ENCODE peak calls at places on chromosomes 13 and 19, in four cellular contexts. One of them, this sample, is unnamed.

GRCh38 chr19:19956431-19957075 is 55.8 kb downstream of the ZNF93 start:
- DNase-seq in A549: no peak
- DNase-seq in K562: no peak
- DNase-seq in WTC11: peak; percentile 83
- DNase-seq in this sample: no peak

GRCh38 chr19:13252569-13253335 is 102.5 kb downstream of the IER2 start:
- DNase-seq in A549: no peak
- DNase-seq in K562: no peak
- DNase-seq in WTC11: no peak
- DNase-seq in this sample: no peak

GRCh38 chr13:44218501-44219240 is 155.0 kb upstream of the SERP2 start:
- DNase-seq in A549: no peak
- DNase-seq in K562: no peak
- DNase-seq in WTC11: no peak
- DNase-seq in this sample: no peak

GRCh38 chr13:46339035-46339666 is 47.9 kb downstream of the RUBCNL start:
- DNase-seq in A549: no peak
- DNase-seq in K562: no peak
- DNase-seq in WTC11: no peak
- DNase-seq in this sample: no peak

GRCh38 chr13:111337206-111337605 is 16.8 kb downstream of the TEX29 start:
- DNase-seq in A549: no peak
- DNase-seq in K562: no peak
- DNase-seq in WTC11: no peak
- DNase-seq in this sample: no peak

GRCh38 chr13:35139591-35139990 is 197.5 kb downstream of the NBEA start:
- DNase-seq in A549: no peak
- DNase-seq in K562: no peak
- DNase-seq in WTC11: no peak
- DNase-seq in this sample: no peak

GRCh38 chr13:30735025-30735967 is at the start of gene ALOX5AP:
- DNase-seq in A549: no peak
- DNase-seq in K562: no peak
- DNase-seq in WTC11: no peak
- DNase-seq in this sample: no peak

GRCh38 chr13:41678320-41678719 is 221.0 kb downstream of the RGCC start:
- DNase-seq in A549: no peak
- DNase-seq in K562: no peak
- DNase-seq in WTC11: no peak
- DNase-seq in this sample: no peak

GRCh38 chr13:110712081-110712848 is 1.2 kb upstream of the ING1 start:
- DNase-seq in A549: peak; percentile 79
- DNase-seq in K562: peak; percentile 76
- DNase-seq in WTC11: peak; percentile 74
- DNase-seq in this sample: peak; percentile 81

GRCh38 chr13:112143046-112143752 is 76.2 kb downstream of the SOX1 start:
- DNase-seq in A549: no peak
- DNase-seq in K562: no peak
- DNase-seq in WTC11: no peak
- DNase-seq in this sample: no peak

GRCh38 chr13:43107780-43108179 is 84.4 kb downstream of the DNAJC15 start:
- DNase-seq in A549: no peak
- DNase-seq in K562: no peak
- DNase-seq in WTC11: no peak
- DNase-seq in this sample: no peak

GRCh38 chr13:43935878-43936277 is 56.2 kb downstream of the LACC1 start:
- DNase-seq in A549: no peak
- DNase-seq in K562: no peak
- DNase-seq in WTC11: no peak
- DNase-seq in this sample: no peak

GRCh38 chr19:42332059-42332458 is 6.6 kb downstream of the MEGF8 start:
- DNase-seq in A549: no peak
- DNase-seq in K562: no peak
- DNase-seq in WTC11: no peak
- DNase-seq in this sample: no peak

GRCh38 chr13:76225815-76226489 is 589.8 kb downstream of the LMO7 start:
- DNase-seq in A549: no peak
- DNase-seq in K562: no peak
- DNase-seq in WTC11: no peak
- DNase-seq in this sample: no peak

GRCh38 chr19:13621413-13621812 is 115.1 kb upstream of the CACNA1A start:
- DNase-seq in A549: peak; percentile 32
- DNase-seq in K562: no peak
- DNase-seq in WTC11: peak; percentile 54
- DNase-seq in this sample: no peak

GRCh38 chr19:8220481-8220880 is 11.3 kb downstream of the CERS4 start:
- DNase-seq in A549: no peak
- DNase-seq in K562: no peak
- DNase-seq in WTC11: no peak
- DNase-seq in this sample: no peak

GRCh38 chr13:42497798-42498197 is 76.2 kb upstream of the TNFSF11 start:
- DNase-seq in A549: no peak
- DNase-seq in K562: no peak
- DNase-seq in WTC11: no peak
- DNase-seq in this sample: no peak

GRCh38 chr19:30853036-30853435 is 480.9 kb downstream of the ZNF536 start:
- DNase-seq in A549: no peak
- DNase-seq in K562: no peak
- DNase-seq in WTC11: no peak
- DNase-seq in this sample: no peak

GRCh38 chr19:8459520-8460260 is 14.9 kb downstream of the HNRNPM start:
- DNase-seq in A549: peak; percentile 52
- DNase-seq in K562: no peak
- DNase-seq in WTC11: no peak
- DNase-seq in this sample: peak; percentile 29

GRCh38 chr19:17394891-17395415 is 957 bp upstream of the CCDC194 start:
- DNase-seq in A549: peak; percentile 66
- DNase-seq in K562: peak; percentile 83
- DNase-seq in WTC11: peak; percentile 75
- DNase-seq in this sample: no peak

GRCh38 chr19:8355631-8356402 is 8.1 kb upstream of the ANGPTL4 start:
- DNase-seq in A549: peak; percentile 91
- DNase-seq in K562: peak; percentile 43
- DNase-seq in WTC11: no peak
- DNase-seq in this sample: peak; percentile 72

GRCh38 chr13:29162638-29163037 is 342.5 kb downstream of the MTUS2 start:
- DNase-seq in A549: peak; percentile 30
- DNase-seq in K562: no peak
- DNase-seq in WTC11: no peak
- DNase-seq in this sample: no peak

GRCh38 chr13:30305456-30305855 is 1.9 kb downstream of the KATNAL1 start:
- DNase-seq in A549: no peak
- DNase-seq in K562: no peak
- DNase-seq in WTC11: no peak
- DNase-seq in this sample: no peak

GRCh38 chr13:70353096-70353495 is 244.8 kb upstream of the KLHL1 start:
- DNase-seq in A549: no peak
- DNase-seq in K562: no peak
- DNase-seq in WTC11: no peak
- DNase-seq in this sample: no peak

GRCh38 chr13:87820221-87820620 is 149.1 kb downstream of the SLITRK5 start:
- DNase-seq in A549: no peak
- DNase-seq in K562: no peak
- DNase-seq in WTC11: no peak
- DNase-seq in this sample: no peak

GRCh38 chr13:86601351-86601750 is 802.1 kb upstream of the SLITRK6 start:
- DNase-seq in A549: no peak
- DNase-seq in K562: no peak
- DNase-seq in WTC11: no peak
- DNase-seq in this sample: no peak

GRCh38 chr19:4749870-4750269 is 26.2 kb upstream of the DPP9 start:
- DNase-seq in A549: no peak
- DNase-seq in K562: peak; percentile 4
- DNase-seq in WTC11: no peak
- DNase-seq in this sample: no peak

GRCh38 chr13:79806821-79807220 is 325.9 kb downstream of the NDFIP2 start:
- DNase-seq in A549: no peak
- DNase-seq in K562: no peak
- DNase-seq in WTC11: no peak
- DNase-seq in this sample: no peak

GRCh38 chr13:79802389-79803140 is 321.6 kb downstream of the NDFIP2 start:
- DNase-seq in A549: no peak
- DNase-seq in K562: no peak
- DNase-seq in WTC11: no peak
- DNase-seq in this sample: no peak

GRCh38 chr13:79803939-79804487 is 323.1 kb downstream of the NDFIP2 start:
- DNase-seq in A549: no peak
- DNase-seq in K562: no peak
- DNase-seq in WTC11: no peak
- DNase-seq in this sample: peak; percentile 21

GRCh38 chr13:79807554-79807953 is 326.6 kb downstream of the NDFIP2 start:
- DNase-seq in A549: no peak
- DNase-seq in K562: no peak
- DNase-seq in WTC11: no peak
- DNase-seq in this sample: no peak

DNA sequence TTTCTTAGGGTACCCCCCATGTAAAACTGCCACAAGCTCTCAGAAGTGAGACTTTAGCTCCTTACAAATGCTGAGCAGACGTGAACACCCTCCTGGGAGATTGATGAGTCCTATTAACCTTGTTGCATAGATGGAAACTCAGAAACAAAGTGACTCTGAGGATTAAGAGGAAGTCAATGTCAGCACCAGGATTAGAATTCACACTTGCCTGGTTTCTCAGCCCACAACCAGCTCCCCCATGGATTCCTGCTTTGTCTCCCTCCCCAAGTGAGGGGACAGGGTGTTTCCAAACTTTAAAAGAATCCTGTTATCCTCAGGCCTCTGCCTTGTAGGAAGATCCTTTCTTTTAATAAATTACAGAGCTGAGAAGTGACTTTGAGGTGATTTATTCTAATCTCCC is 324.4 kb downstream of the NDFIP2 start:
- DNase-seq in A549: no peak
- DNase-seq in K562: no peak
- DNase-seq in WTC11: no peak
- DNase-seq in this sample: no peak
- TF ChIP-seq HMGXB4 in A549: no peak
- TF ChIP-seq HMGXB4 in K562: no peak
- TF ChIP-seq HMGXB4 in WTC11: no peak
- TF ChIP-seq HMGXB4 in this sample: no peak

GRCh38 chr19:34236035-34236793 is 18.1 kb upstream of the GARRE1 start:
- DNase-seq in A549: no peak
- DNase-seq in K562: no peak
- DNase-seq in WTC11: no peak
- DNase-seq in this sample: no peak
- TF ChIP-seq HMGXB4 in A549: no peak
- TF ChIP-seq HMGXB4 in K562: no peak
- TF ChIP-seq HMGXB4 in WTC11: no peak
- TF ChIP-seq HMGXB4 in this sample: no peak

GRCh38 chr13:80334582-80335260 is 6.2 kb downstream of the SPRY2 start:
- DNase-seq in A549: no peak
- DNase-seq in K562: no peak
- DNase-seq in WTC11: no peak
- DNase-seq in this sample: no peak
- TF ChIP-seq HMGXB4 in A549: no peak
- TF ChIP-seq HMGXB4 in K562: no peak
- TF ChIP-seq HMGXB4 in WTC11: no peak
- TF ChIP-seq HMGXB4 in this sample: no peak

GRCh38 chr13:99083976-99084375 is 106.1 kb upstream of the DOCK9 start:
- DNase-seq in A549: no peak
- DNase-seq in K562: no peak
- DNase-seq in WTC11: no peak
- DNase-seq in this sample: no peak

GRCh38 chr13:99085846-99086148 is 107.9 kb upstream of the DOCK9 start:
- DNase-seq in A549: no peak
- DNase-seq in K562: no peak
- DNase-seq in WTC11: peak; percentile 47
- DNase-seq in this sample: no peak

GRCh38 chr13:99086149-99086868 is 108.4 kb upstream of the DOCK9 start:
- DNase-seq in A549: peak; percentile 43
- DNase-seq in K562: peak; percentile 77
- DNase-seq in WTC11: peak; percentile 49
- DNase-seq in this sample: no peak

GRCh38 chr13:99086869-99087129 is 108.9 kb upstream of the DOCK9 start:
- DNase-seq in A549: no peak
- DNase-seq in K562: no peak
- DNase-seq in WTC11: no peak
- DNase-seq in this sample: no peak

GRCh38 chr13:99085139-99085845 is 107.4 kb upstream of the DOCK9 start:
- DNase-seq in A549: no peak
- DNase-seq in K562: peak; percentile 23
- DNase-seq in WTC11: peak; percentile 30
- DNase-seq in this sample: no peak
- TF ChIP-seq HMGXB4 in A549: no peak
- TF ChIP-seq HMGXB4 in K562: no peak
- TF ChIP-seq HMGXB4 in WTC11: no peak
- TF ChIP-seq HMGXB4 in this sample: no peak

GRCh38 chr13:23888658-23889597 is at the start of gene MIPEP:
- DNase-seq in A549: peak; percentile 93
- DNase-seq in K562: peak; percentile 83
- DNase-seq in WTC11: peak; percentile 92
- DNase-seq in this sample: peak; percentile 90

GRCh38 chr13:23889598-23890224 is 511 bp upstream of the MIPEP start:
- DNase-seq in A549: peak; percentile 1
- DNase-seq in K562: no peak
- DNase-seq in WTC11: no peak
- DNase-seq in this sample: no peak
- TF ChIP-seq HMGXB4 in A549: no peak
- TF ChIP-seq HMGXB4 in K562: no peak
- TF ChIP-seq HMGXB4 in WTC11: no peak
- TF ChIP-seq HMGXB4 in this sample: no peak

DNA sequence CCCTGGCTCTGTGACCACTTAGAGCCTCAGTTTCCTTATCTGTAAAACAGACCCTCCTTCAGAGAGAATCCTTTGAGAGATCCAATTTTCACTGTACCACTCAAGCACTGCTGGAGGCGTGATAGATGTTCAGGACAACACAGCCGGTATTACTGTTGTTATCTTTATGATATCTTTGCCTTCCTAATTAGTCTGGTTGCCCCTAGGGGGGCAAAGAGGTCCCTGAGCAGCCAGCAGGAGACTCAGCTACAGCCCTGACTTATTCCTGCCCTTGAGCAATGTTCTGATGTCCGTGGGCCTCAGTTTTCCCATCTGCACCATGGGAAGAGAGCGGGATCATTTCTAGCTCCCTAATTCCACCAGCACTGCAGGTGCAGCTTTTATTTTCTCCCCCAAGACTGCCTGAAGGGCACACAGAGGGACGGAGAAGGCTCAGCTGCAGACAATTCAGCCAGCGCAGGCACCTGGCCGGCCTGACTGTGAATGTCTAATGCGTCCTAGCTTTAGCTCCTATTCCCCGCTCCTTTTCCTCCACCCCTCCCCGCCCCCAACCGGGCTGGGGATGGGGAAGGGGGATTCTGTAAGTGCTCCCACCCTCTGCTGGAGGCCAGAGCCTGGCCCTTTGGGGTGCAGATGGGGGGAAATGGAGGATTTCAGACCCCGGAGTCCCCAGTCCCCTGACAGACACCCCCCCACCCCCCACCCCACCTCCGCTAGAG is 16.3 kb downstream of the TLE5 start:
- DNase-seq in A549: no peak
- DNase-seq in K562: no peak
- DNase-seq in WTC11: peak; percentile 69
- DNase-seq in this sample: no peak
- TF ChIP-seq HMGXB4 in A549: no peak
- TF ChIP-seq HMGXB4 in K562: no peak
- TF ChIP-seq HMGXB4 in WTC11: no peak
- TF ChIP-seq HMGXB4 in this sample: no peak